ENCODE peak calls at places on chromosome 3, in seven cellular contexts. S is H1, U is HCT116, A is SK-N-SH, E is GM12878, Q is HepG2, B is K562. D is an unnamed sample.
A peak's percentile ranks its signal among the peaks of the same experiment; 100 is the strongest.

GRCh38 chr3:46987485-46988401 is 8.3 kb downstream of the NBEAL2 start:
- DNase-seq in U (no peak), A (no peak), B (peak; percentile 97), S (peak; percentile 71), Q (no peak), E (peak; percentile 63), D (no peak)

GRCh38 chr3:5613580-5613979 is 426.1 kb downstream of the EDEM1 start:
- DNase-seq in A (no peak), B (no peak), S (no peak), U (no peak), E (no peak), Q (no peak), D (no peak)

GRCh38 chr3:46926447-46926846 is 48.9 kb downstream of the PTH1R start:
- DNase-seq in S (no peak), A (no peak), Q (no peak), B (no peak), U (no peak), E (no peak), D (no peak)

GRCh38 chr3:189393598-189393997 is 221.8 kb downstream of the TPRG1 start:
- DNase-seq in U (peak; percentile 2), S (no peak), B (no peak), E (no peak), A (no peak), Q (no peak), D (no peak)

GRCh38 chr3:44105571-44105970 is 136.1 kb upstream of the TOPAZ1 start:
- DNase-seq in Q (no peak), B (no peak), S (no peak), A (no peak), E (no peak), U (no peak), D (no peak)

GRCh38 chr3:151431940-151432339 is 28.9 kb downstream of the IGSF10 start:
- DNase-seq in A (no peak), E (no peak), Q (no peak), B (no peak), U (no peak), S (no peak), D (no peak)

GRCh38 chr3:143963946-143964345 is 7.7 kb upstream of the DIPK2A start:
- DNase-seq in U (no peak), B (no peak), A (no peak), E (no peak), S (no peak), Q (no peak), D (no peak)

GRCh38 chr3:125110016-125110875 is 54.4 kb upstream of the HEG1 start:
- DNase-seq in S (peak; percentile 22), E (no peak), U (peak; percentile 32), Q (no peak), B (no peak), A (no peak), D (no peak)

GRCh38 chr3:172253200-172253599 is 195.1 kb downstream of the GHSR start:
- DNase-seq in U (no peak), A (no peak), S (no peak), E (no peak), Q (no peak), B (no peak), D (no peak)

GRCh38 chr3:52034651-52035050 is 21.7 kb downstream of the DUSP7 start:
- DNase-seq in A (no peak), Q (no peak), B (no peak), E (no peak), U (no peak), S (no peak), D (no peak)

GRCh38 chr3:32571192-32571485 is 481 bp upstream of the DYNC1LI1 start:
- DNase-seq in B (no peak), E (no peak), A (no peak), S (no peak), U (no peak), Q (no peak), D (no peak)

GRCh38 chr3:70984756-70985155 is 598.8 kb downstream of the FOXP1 start:
- DNase-seq in S (no peak), U (no peak), Q (no peak), B (no peak), A (no peak), E (no peak), D (no peak)

GRCh38 chr3:155895379-155895900 is 25.0 kb downstream of the GMPS start:
- DNase-seq in Q (no peak), S (no peak), E (no peak), A (no peak), B (no peak), U (no peak), D (no peak)

GRCh38 chr3:62954579-62954978 is 79.4 kb upstream of the CADPS start:
- DNase-seq in Q (no peak), A (no peak), U (no peak), S (no peak), E (peak; percentile 1), B (no peak), D (peak; percentile 57)

GRCh38 chr3:170953229-170953628 is 44.8 kb upstream of the EIF5A2 start:
- DNase-seq in Q (no peak), U (no peak), A (no peak), S (no peak), E (no peak), B (no peak), D (no peak)

GRCh38 chr3:181457190-181457589 is 254.5 kb upstream of the SOX2 start:
- DNase-seq in A (no peak), B (no peak), Q (no peak), S (no peak), U (no peak), E (no peak), D (no peak)

GRCh38 chr3:188380252-188380651 is 226.3 kb downstream of the LPP start:
- DNase-seq in B (no peak), A (no peak), Q (peak; percentile 59), U (no peak), E (no peak), S (no peak), D (no peak)

GRCh38 chr3:133058243-133058642 is 20.1 kb downstream of the TMEM108 start:
- DNase-seq in A (no peak), B (no peak), Q (no peak), E (no peak), U (no peak), S (no peak), D (no peak)

GRCh38 chr3:48650723-48651122 is 12.0 kb downstream of the CELSR3 start:
- DNase-seq in A (no peak), U (no peak), S (no peak), Q (no peak), E (no peak), B (no peak), D (no peak)

GRCh38 chr3:95899911-95900310 is 914.5 kb upstream of the EPHA6 start:
- DNase-seq in A (no peak), E (no peak), Q (no peak), S (no peak), B (no peak), U (no peak), D (no peak)

GRCh38 chr3:58492385-58492970 is 582 bp downstream of the KCTD6 start:
- DNase-seq in E (no peak), A (peak; percentile 44), Q (no peak), U (no peak), B (no peak), S (no peak), D (no peak)

GRCh38 chr3:15420871-15421270 is 6.5 kb downstream of the METTL6 start:
- DNase-seq in E (no peak), U (no peak), B (no peak), S (no peak), Q (no peak), A (no peak), D (no peak)

GRCh38 chr3:99118381-99118780 is 216.9 kb upstream of the DCBLD2 start:
- DNase-seq in E (no peak), A (no peak), U (no peak), Q (no peak), S (no peak), B (no peak), D (no peak)

GRCh38 chr3:129703913-129704312 is 97.4 kb upstream of the PLXND1 start:
- DNase-seq in Q (no peak), A (no peak), B (no peak), E (no peak), S (no peak), U (no peak), D (no peak)

GRCh38 chr3:120114376-120114775 is 20.1 kb upstream of the GSK3B start:
- DNase-seq in B (no peak), Q (no peak), U (no peak), S (no peak), E (no peak), A (no peak), D (no peak)
- TF ChIP-seq JUND in B (no peak), Q (no peak), U (no peak), S (no peak), E (no peak), A (no peak), D (no peak)

GRCh38 chr3:140629351-140630137 is 48.3 kb upstream of the TRIM42 start:
- DNase-seq in E (no peak), B (no peak), Q (peak; percentile 17), S (no peak), U (no peak), A (no peak), D (no peak)
- TF ChIP-seq JUND in E (no peak), B (no peak), Q (no peak), S (peak; percentile 45), U (no peak), A (no peak), D (peak; percentile 71)

GRCh38 chr3:28800203-28800602 is 451.6 kb upstream of the AZI2 start:
- DNase-seq in A (no peak), U (no peak), E (no peak), Q (no peak), B (no peak), S (no peak), D (no peak)

GRCh38 chr3:28799084-28799483 is 450.5 kb upstream of the AZI2 start:
- DNase-seq in S (no peak), U (peak; percentile 4), E (no peak), B (no peak), Q (no peak), A (no peak), D (peak; percentile 46)
- TF ChIP-seq JUND in S (no peak), U (no peak), E (no peak), B (no peak), Q (no peak), A (no peak), D (no peak)

GRCh38 chr3:186697510-186697909 is 19.6 kb upstream of the KNG1 start:
- DNase-seq in A (no peak), S (no peak), Q (no peak), B (no peak), U (no peak), E (no peak), D (no peak)
- TF ChIP-seq JUND in A (no peak), S (no peak), Q (no peak), B (no peak), U (no peak), E (no peak), D (no peak)

DNA sequence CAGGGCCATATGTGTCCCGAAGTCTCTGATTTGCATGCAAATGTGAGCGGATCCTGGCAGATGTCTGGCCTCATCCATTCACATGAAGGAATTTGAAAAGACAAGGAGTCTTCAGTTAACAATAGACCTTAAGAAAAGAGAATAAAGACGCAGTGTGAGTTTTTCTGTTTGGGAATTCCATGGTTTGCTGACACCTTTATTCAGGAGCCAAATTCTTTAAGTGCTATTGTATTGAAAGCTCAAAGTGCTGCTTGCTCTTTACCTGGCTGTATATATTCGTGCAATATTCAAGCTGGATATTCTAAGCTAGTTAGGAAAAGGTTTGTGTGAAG is 2.2 kb downstream of the LRRN1 start:
- DNase-seq in U (no peak), S (no peak), E (no peak), B (no peak), Q (no peak), A (no peak), D (no peak)
- TF ChIP-seq JUND in U (no peak), S (no peak), E (no peak), B (no peak), Q (no peak), A (no peak), D (no peak)

GRCh38 chr3:107431298-107432012 is 54.2 kb downstream of the CCDC54 start:
- DNase-seq in U (no peak), B (peak; percentile 31), E (no peak), S (peak; percentile 83), A (peak; percentile 90), Q (no peak), D (peak; percentile 74)
- TF ChIP-seq JUND in U (no peak), B (no peak), E (no peak), S (no peak), A (no peak), Q (no peak), D (no peak)